ENCODE peak calls at places on chromosome 10, in six cellular contexts. One of them, this sample, is unnamed.

GRCh38 chr10:1290071-1290471 is 233.9 kb downstream of the WDR37 start:
- DNase-seq in glutamatergic neuron: no peak
- DNase-seq in IMR-90: no peak
- DNase-seq in B cell: no peak
- DNase-seq in mesothelial cell of epicardium: no peak
- DNase-seq in epithelial cell of esophagus: peak
- DNase-seq in this sample: no peak

GRCh38 chr10:11639861-11640764 is 28.7 kb upstream of the USP6NL start:
- DNase-seq in IMR-90: no peak
- DNase-seq in B cell: no peak
- DNase-seq in mesothelial cell of epicardium: no peak
- DNase-seq in glutamatergic neuron: no peak
- DNase-seq in epithelial cell of esophagus: peak
- DNase-seq in this sample: no peak

GRCh38 chr10:51168086-51168815 is 94.0 kb downstream of the PRKG1 start:
- DNase-seq in IMR-90: no peak
- DNase-seq in epithelial cell of esophagus: no peak
- DNase-seq in mesothelial cell of epicardium: no peak
- DNase-seq in B cell: no peak
- DNase-seq in glutamatergic neuron: no peak
- DNase-seq in this sample: no peak

GRCh38 chr10:77715081-77715480 is 77.5 kb upstream of the KCNMA1 start:
- DNase-seq in epithelial cell of esophagus: peak
- DNase-seq in mesothelial cell of epicardium: no peak
- DNase-seq in IMR-90: no peak
- DNase-seq in glutamatergic neuron: no peak
- DNase-seq in B cell: no peak
- DNase-seq in this sample: peak

GRCh38 chr10:1036341-1036791 is 10.7 kb upstream of the IDI2 start:
- DNase-seq in mesothelial cell of epicardium: no peak
- DNase-seq in IMR-90: peak
- DNase-seq in B cell: peak
- DNase-seq in epithelial cell of esophagus: peak
- DNase-seq in glutamatergic neuron: no peak
- DNase-seq in this sample: peak

GRCh38 chr10:62689712-62690111 is 114.8 kb upstream of the ADO start:
- DNase-seq in mesothelial cell of epicardium: no peak
- DNase-seq in epithelial cell of esophagus: no peak
- DNase-seq in IMR-90: no peak
- DNase-seq in glutamatergic neuron: no peak
- DNase-seq in B cell: peak
- DNase-seq in this sample: no peak

GRCh38 chr10:88314362-88314761 is 268.8 kb downstream of the RNLS start:
- DNase-seq in B cell: no peak
- DNase-seq in IMR-90: no peak
- DNase-seq in epithelial cell of esophagus: no peak
- DNase-seq in mesothelial cell of epicardium: no peak
- DNase-seq in glutamatergic neuron: no peak
- DNase-seq in this sample: no peak

GRCh38 chr10:100826983-100827818 is 81.8 kb downstream of the PAX2 start:
- DNase-seq in B cell: peak
- DNase-seq in IMR-90: no peak
- DNase-seq in mesothelial cell of epicardium: no peak
- DNase-seq in epithelial cell of esophagus: peak
- DNase-seq in glutamatergic neuron: peak
- DNase-seq in this sample: peak

GRCh38 chr10:74177140-74177677 is 26.2 kb downstream of the ADK start:
- DNase-seq in mesothelial cell of epicardium: no peak
- DNase-seq in epithelial cell of esophagus: peak
- DNase-seq in IMR-90: peak
- DNase-seq in glutamatergic neuron: peak
- DNase-seq in B cell: no peak
- DNase-seq in this sample: peak

GRCh38 chr10:57983226-57983870 is 284.3 kb downstream of the IPMK start:
- DNase-seq in glutamatergic neuron: no peak
- DNase-seq in mesothelial cell of epicardium: no peak
- DNase-seq in epithelial cell of esophagus: peak
- DNase-seq in IMR-90: peak
- DNase-seq in B cell: no peak
- DNase-seq in this sample: no peak

GRCh38 chr10:118108194-118109026 is 61.7 kb upstream of the RAB11FIP2 start:
- DNase-seq in IMR-90: no peak
- DNase-seq in glutamatergic neuron: no peak
- DNase-seq in mesothelial cell of epicardium: no peak
- DNase-seq in B cell: no peak
- DNase-seq in epithelial cell of esophagus: peak
- DNase-seq in this sample: no peak

GRCh38 chr10:31098091-31098490 is 66.4 kb upstream of the ZNF438 start:
- DNase-seq in B cell: no peak
- DNase-seq in IMR-90: no peak
- DNase-seq in glutamatergic neuron: no peak
- DNase-seq in epithelial cell of esophagus: no peak
- DNase-seq in mesothelial cell of epicardium: no peak
- DNase-seq in this sample: no peak

GRCh38 chr10:86341361-86341811 is 25.2 kb downstream of the GRID1 start:
- DNase-seq in mesothelial cell of epicardium: no peak
- DNase-seq in B cell: no peak
- DNase-seq in IMR-90: no peak
- DNase-seq in epithelial cell of esophagus: no peak
- DNase-seq in glutamatergic neuron: peak
- DNase-seq in this sample: no peak

GRCh38 chr10:23981520-23982309 is 227.2 kb upstream of the KIAA1217 start:
- DNase-seq in IMR-90: no peak
- DNase-seq in glutamatergic neuron: no peak
- DNase-seq in epithelial cell of esophagus: no peak
- DNase-seq in mesothelial cell of epicardium: no peak
- DNase-seq in B cell: no peak
- DNase-seq in this sample: no peak

GRCh38 chr10:8453587-8453986 is 399.1 kb downstream of the GATA3 start:
- DNase-seq in IMR-90: no peak
- DNase-seq in glutamatergic neuron: no peak
- DNase-seq in epithelial cell of esophagus: peak
- DNase-seq in mesothelial cell of epicardium: no peak
- DNase-seq in B cell: no peak
- DNase-seq in this sample: no peak

GRCh38 chr10:3783313-3783689 is 1.7 kb downstream of the KLF6 start:
- DNase-seq in epithelial cell of esophagus: peak
- DNase-seq in glutamatergic neuron: peak
- DNase-seq in mesothelial cell of epicardium: peak
- DNase-seq in B cell: peak
- DNase-seq in IMR-90: peak
- DNase-seq in this sample: peak

GRCh38 chr10:88195841-88196240 is 332.4 kb downstream of the PTEN start:
- DNase-seq in mesothelial cell of epicardium: no peak
- DNase-seq in IMR-90: no peak
- DNase-seq in glutamatergic neuron: no peak
- DNase-seq in B cell: no peak
- DNase-seq in epithelial cell of esophagus: no peak
- DNase-seq in this sample: no peak

GRCh38 chr10:93963434-93963833 is 30.3 kb upstream of the PLCE1 start:
- DNase-seq in epithelial cell of esophagus: no peak
- DNase-seq in IMR-90: no peak
- DNase-seq in glutamatergic neuron: no peak
- DNase-seq in B cell: no peak
- DNase-seq in mesothelial cell of epicardium: no peak
- DNase-seq in this sample: no peak

GRCh38 chr10:122140477-122140902 is 130.6 kb upstream of the BTBD16 start:
- DNase-seq in epithelial cell of esophagus: peak
- DNase-seq in IMR-90: peak
- DNase-seq in mesothelial cell of epicardium: no peak
- DNase-seq in glutamatergic neuron: peak
- DNase-seq in B cell: no peak
- DNase-seq in this sample: no peak

GRCh38 chr10:17387861-17388503 is 66.4 kb downstream of the ST8SIA6 start:
- DNase-seq in B cell: no peak
- DNase-seq in glutamatergic neuron: no peak
- DNase-seq in epithelial cell of esophagus: peak
- DNase-seq in IMR-90: no peak
- DNase-seq in mesothelial cell of epicardium: no peak
- DNase-seq in this sample: no peak

GRCh38 chr10:12165036-12165435 is 30.7 kb downstream of the NUDT5 start:
- DNase-seq in IMR-90: no peak
- DNase-seq in B cell: no peak
- DNase-seq in epithelial cell of esophagus: no peak
- DNase-seq in glutamatergic neuron: no peak
- DNase-seq in mesothelial cell of epicardium: no peak
- DNase-seq in this sample: no peak

GRCh38 chr10:97732052-97732359 is 4.9 kb upstream of the ZFYVE27 start:
- DNase-seq in mesothelial cell of epicardium: no peak
- DNase-seq in IMR-90: no peak
- DNase-seq in B cell: no peak
- DNase-seq in glutamatergic neuron: no peak
- DNase-seq in epithelial cell of esophagus: no peak
- DNase-seq in this sample: no peak
- TF ChIP-seq CTCF in mesothelial cell of epicardium: peak
- TF ChIP-seq CTCF in IMR-90: no peak
- TF ChIP-seq CTCF in B cell: no peak
- TF ChIP-seq CTCF in glutamatergic neuron: no peak
- TF ChIP-seq CTCF in epithelial cell of esophagus: no peak
- TF ChIP-seq CTCF in this sample: no peak

DNA sequence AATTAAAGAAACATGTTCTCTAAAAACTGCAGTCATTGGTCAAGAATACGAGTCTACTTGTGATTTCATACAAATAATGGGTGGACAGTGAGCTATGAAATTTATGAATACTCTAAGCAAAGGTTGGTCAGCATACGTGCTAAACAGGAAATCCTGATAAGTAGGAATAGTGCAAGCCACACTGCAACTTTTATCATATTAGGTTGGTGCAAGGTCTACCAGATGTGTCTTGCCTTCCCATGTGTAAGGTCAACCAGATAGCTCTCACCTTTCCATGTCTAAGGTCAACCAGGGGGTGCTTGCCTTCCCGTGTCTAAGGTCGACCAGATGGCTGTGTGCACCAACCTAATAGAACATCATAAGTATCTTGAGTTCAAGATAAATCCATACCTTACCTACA is 2.0 kb upstream of the ITGB1 start:
- DNase-seq in glutamatergic neuron: no peak
- DNase-seq in IMR-90: no peak
- DNase-seq in mesothelial cell of epicardium: no peak
- DNase-seq in epithelial cell of esophagus: no peak
- DNase-seq in B cell: no peak
- DNase-seq in this sample: no peak
- TF ChIP-seq CTCF in glutamatergic neuron: no peak
- TF ChIP-seq CTCF in IMR-90: no peak
- TF ChIP-seq CTCF in mesothelial cell of epicardium: no peak
- TF ChIP-seq CTCF in epithelial cell of esophagus: no peak
- TF ChIP-seq CTCF in B cell: no peak
- TF ChIP-seq CTCF in this sample: no peak

GRCh38 chr10:89793649-89794254 is 92.4 kb downstream of the KIF20B start:
- DNase-seq in IMR-90: peak
- DNase-seq in mesothelial cell of epicardium: no peak
- DNase-seq in B cell: peak
- DNase-seq in glutamatergic neuron: no peak
- DNase-seq in epithelial cell of esophagus: peak
- DNase-seq in this sample: peak
- TF ChIP-seq CTCF in IMR-90: peak
- TF ChIP-seq CTCF in mesothelial cell of epicardium: peak
- TF ChIP-seq CTCF in B cell: peak
- TF ChIP-seq CTCF in glutamatergic neuron: peak
- TF ChIP-seq CTCF in epithelial cell of esophagus: peak
- TF ChIP-seq CTCF in this sample: peak

GRCh38 chr10:63770523-63770922 is 249.3 kb downstream of the REEP3 start:
- DNase-seq in epithelial cell of esophagus: peak
- DNase-seq in glutamatergic neuron: no peak
- DNase-seq in B cell: no peak
- DNase-seq in mesothelial cell of epicardium: no peak
- DNase-seq in IMR-90: no peak
- DNase-seq in this sample: no peak
- TF ChIP-seq CTCF in epithelial cell of esophagus: no peak
- TF ChIP-seq CTCF in glutamatergic neuron: no peak
- TF ChIP-seq CTCF in B cell: no peak
- TF ChIP-seq CTCF in mesothelial cell of epicardium: no peak
- TF ChIP-seq CTCF in IMR-90: no peak
- TF ChIP-seq CTCF in this sample: no peak

DNA sequence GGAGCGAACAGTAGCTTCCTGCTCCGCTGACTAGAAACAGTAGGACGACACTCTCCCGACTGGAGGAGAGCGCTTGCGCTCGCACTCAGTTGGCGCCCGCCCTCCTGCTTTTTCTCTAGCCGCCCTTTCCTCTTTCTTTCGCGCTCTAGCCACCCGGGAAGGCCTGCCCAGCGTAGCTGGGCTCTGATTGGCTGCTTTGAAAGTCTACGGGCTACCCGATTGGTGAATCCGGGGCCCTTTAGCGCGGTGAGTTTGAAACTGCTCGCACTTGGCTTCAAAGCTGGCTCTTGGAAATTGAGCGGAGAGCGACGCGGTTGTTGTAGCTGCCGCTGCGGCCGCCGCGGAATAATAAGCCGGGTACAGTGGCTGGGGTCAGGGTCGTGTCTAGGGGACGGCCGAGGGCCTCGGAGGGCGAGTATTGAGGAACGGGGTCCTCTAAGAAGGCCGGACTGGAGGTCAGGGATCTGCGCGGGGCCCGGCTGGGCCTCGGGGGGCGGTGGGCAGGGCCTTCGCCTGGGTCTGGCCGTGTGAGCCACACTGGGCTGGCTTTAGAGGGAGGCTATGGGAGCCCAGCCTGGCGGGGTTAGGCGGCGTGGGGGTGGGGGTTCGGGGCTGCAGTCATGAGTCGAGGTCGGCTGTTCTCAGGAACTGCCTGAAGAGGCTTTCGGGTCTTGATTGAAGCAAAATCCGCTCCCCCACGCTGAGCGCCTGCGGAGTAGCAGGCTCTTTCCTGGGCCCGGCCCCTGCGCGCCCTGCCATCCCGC is at the start of gene CDK1:
- DNase-seq in glutamatergic neuron: peak
- DNase-seq in epithelial cell of esophagus: peak
- DNase-seq in IMR-90: peak
- DNase-seq in B cell: peak
- DNase-seq in mesothelial cell of epicardium: peak
- DNase-seq in this sample: peak
- TF ChIP-seq CTCF in glutamatergic neuron: no peak
- TF ChIP-seq CTCF in epithelial cell of esophagus: no peak
- TF ChIP-seq CTCF in IMR-90: no peak
- TF ChIP-seq CTCF in B cell: no peak
- TF ChIP-seq CTCF in mesothelial cell of epicardium: no peak
- TF ChIP-seq CTCF in this sample: no peak

GRCh38 chr10:133276435-133277201 is at the start of gene ADAM8:
- DNase-seq in epithelial cell of esophagus: peak
- DNase-seq in glutamatergic neuron: peak
- DNase-seq in IMR-90: no peak
- DNase-seq in B cell: peak
- DNase-seq in mesothelial cell of epicardium: no peak
- DNase-seq in this sample: peak
- TF ChIP-seq CTCF in epithelial cell of esophagus: no peak
- TF ChIP-seq CTCF in glutamatergic neuron: no peak
- TF ChIP-seq CTCF in IMR-90: no peak
- TF ChIP-seq CTCF in B cell: no peak
- TF ChIP-seq CTCF in mesothelial cell of epicardium: no peak
- TF ChIP-seq CTCF in this sample: no peak

This sample was measured in GM13977.